ENCODE peak calls at places on chromosome 18, in seven cellular contexts. H is HCT116, Y is Panc1, L is H1, T is K562, S is HepG2, F is GM12878. Q is an unnamed sample.

GRCh38 chr18:54263904-54264336 is 5.4 kb upstream of the POLI start:
- DNase-seq in H (no peak), Y (no peak), L (no peak), T (no peak), S (peak), F (peak), Q (no peak)

GRCh38 chr18:25279133-25279532 is 72.8 kb downstream of the ZNF521 start:
- DNase-seq in H (no peak), Y (no peak), L (no peak), T (no peak), S (no peak), F (no peak), Q (no peak)

GRCh38 chr18:48896875-48897511 is 53.8 kb downstream of the SMAD7 start:
- DNase-seq in H (no peak), Y (no peak), L (no peak), T (peak), S (peak), F (peak), Q (no peak)

GRCh38 chr18:76259012-76259568 is 236.0 kb downstream of the ZNF516 start:
- DNase-seq in H (no peak), Y (no peak), L (no peak), T (no peak), S (no peak), F (no peak), Q (no peak)

GRCh38 chr18:48079885-48080284 is 149.4 kb upstream of the SMAD2 start:
- DNase-seq in H (no peak), Y (no peak), L (no peak), T (no peak), S (no peak), F (no peak), Q (no peak)

GRCh38 chr18:1296237-1296636 is 391.6 kb downstream of the ADCYAP1 start:
- DNase-seq in H (no peak), Y (no peak), L (no peak), T (no peak), S (no peak), F (no peak), Q (no peak)

GRCh38 chr18:40094441-40094840 is 1860.6 kb upstream of the PIK3C3 start:
- DNase-seq in H (no peak), Y (no peak), L (no peak), T (no peak), S (no peak), F (no peak), Q (no peak)

GRCh38 chr18:11947214-11948119 is 33.8 kb upstream of the IMPA2 start:
- DNase-seq in H (peak), Y (no peak), L (peak), T (peak), S (peak), F (peak), Q (no peak)

GRCh38 chr18:12231040-12231882 is 22.9 kb upstream of the CIDEA start:
- DNase-seq in H (no peak), Y (no peak), L (no peak), T (no peak), S (no peak), F (no peak), Q (no peak)

GRCh38 chr18:52216686-52217085 is 123.3 kb upstream of the DCC start:
- DNase-seq in H (no peak), Y (no peak), L (no peak), T (no peak), S (no peak), F (no peak), Q (no peak)

GRCh38 chr18:8368490-8369217 is 240.6 kb upstream of the RAB12 start:
- DNase-seq in H (no peak), Y (no peak), L (no peak), T (no peak), S (no peak), F (no peak), Q (no peak)

GRCh38 chr18:35131387-35132283 is 90.4 kb downstream of the MAPRE2 start:
- DNase-seq in H (no peak), Y (no peak), L (no peak), T (no peak), S (no peak), F (no peak), Q (no peak)

GRCh38 chr18:24674236-24675004 is 214.0 kb downstream of the HRH4 start:
- DNase-seq in H (no peak), Y (no peak), L (no peak), T (no peak), S (no peak), F (no peak), Q (no peak)

GRCh38 chr18:31497711-31498449 is at the start of gene DSG2:
- DNase-seq in H (no peak), Y (no peak), L (peak), T (peak), S (peak), F (no peak), Q (peak)

GRCh38 chr18:40867452-40867851 is 1087.6 kb upstream of the PIK3C3 start:
- DNase-seq in H (no peak), Y (no peak), L (no peak), T (no peak), S (no peak), F (no peak), Q (no peak)

GRCh38 chr18:25321869-25322268 is 30.1 kb downstream of the ZNF521 start:
- DNase-seq in H (no peak), Y (no peak), L (no peak), T (no peak), S (no peak), F (no peak), Q (no peak)

GRCh38 chr18:59617468-59617932 is 79.7 kb downstream of the CCBE1 start:
- DNase-seq in H (no peak), Y (no peak), L (no peak), T (no peak), S (no peak), F (no peak), Q (peak)

GRCh38 chr18:13284330-13285027 is 65.9 kb downstream of the LDLRAD4 start:
- DNase-seq in H (no peak), Y (no peak), L (no peak), T (no peak), S (no peak), F (no peak), Q (no peak)

GRCh38 chr18:58235001-58235436 is 191.0 kb downstream of the NEDD4L start:
- DNase-seq in H (no peak), Y (no peak), L (no peak), T (no peak), S (peak), F (no peak), Q (no peak)

GRCh38 chr18:65523461-65523860 is 227.4 kb upstream of the CDH7 start:
- DNase-seq in H (no peak), Y (no peak), L (peak), T (no peak), S (no peak), F (no peak), Q (no peak)

GRCh38 chr18:77132369-77133050 is at the start of gene MBP:
- DNase-seq in H (no peak), Y (no peak), L (no peak), T (no peak), S (no peak), F (no peak), Q (peak)

GRCh38 chr18:48230459-48231113 is 178.6 kb downstream of the ZBTB7C start:
- DNase-seq in H (peak), Y (no peak), L (peak), T (peak), S (peak), F (no peak), Q (peak)

GRCh38 chr18:69400253-69400975 is at the start of gene DOK6:
- DNase-seq in H (no peak), Y (no peak), L (no peak), T (no peak), S (peak), F (no peak), Q (peak)

GRCh38 chr18:68843467-68844089 is 45.7 kb downstream of the CCDC102B start:
- DNase-seq in H (no peak), Y (no peak), L (no peak), T (no peak), S (no peak), F (no peak), Q (no peak)

GRCh38 chr18:13124411-13124810 is 94.1 kb upstream of the LDLRAD4 start:
- DNase-seq in H (no peak), Y (no peak), L (no peak), T (no peak), S (no peak), F (no peak), Q (no peak)

GRCh38 chr18:3546106-3546505 is 96.1 kb downstream of the TGIF1 start:
- DNase-seq in H (no peak), Y (no peak), L (no peak), T (no peak), S (no peak), F (no peak), Q (no peak)

GRCh38 chr18:36314098-36314497 is 16.6 kb downstream of the FHOD3 start:
- DNase-seq in H (no peak), Y (no peak), L (no peak), T (no peak), S (no peak), F (no peak), Q (no peak)

GRCh38 chr18:67417864-67418523 is 98.5 kb downstream of the DSEL start:
- DNase-seq in H (no peak), Y (no peak), L (no peak), T (no peak), S (peak), F (peak), Q (no peak)

GRCh38 chr18:75123113-75123512 is 85.8 kb downstream of the PTGR3 start:
- DNase-seq in H (no peak), Y (no peak), L (no peak), T (no peak), S (no peak), F (no peak), Q (no peak)

GRCh38 chr18:50268022-50268747 is 1.9 kb upstream of the CFAP53 start:
- DNase-seq in H (no peak), Y (no peak), L (peak), T (no peak), S (no peak), F (peak), Q (peak)

GRCh38 chr18:58871514-58872490 is 7.1 kb downstream of the ZNF532 start:
- DNase-seq in H (no peak), Y (no peak), L (no peak), T (no peak), S (no peak), F (no peak), Q (no peak)

GRCh38 chr18:76923485-76924085 is 101.2 kb downstream of the ZNF236 start:
- DNase-seq in H (peak), Y (peak), L (peak), T (peak), S (peak), F (no peak), Q (peak)

GRCh38 chr18:78408623-78409022 is 571.0 kb upstream of the SALL3 start:
- DNase-seq in H (no peak), Y (no peak), L (no peak), T (no peak), S (no peak), F (no peak), Q (no peak)

GRCh38 chr18:78407456-78407823 is 572.2 kb upstream of the SALL3 start:
- DNase-seq in H (no peak), Y (no peak), L (no peak), T (no peak), S (no peak), F (no peak), Q (no peak)

GRCh38 chr18:78410094-78410786 is 569.4 kb upstream of the SALL3 start:
- DNase-seq in H (no peak), Y (no peak), L (no peak), T (no peak), S (no peak), F (no peak), Q (no peak)

GRCh38 chr18:78405763-78406162 is 573.9 kb upstream of the SALL3 start:
- DNase-seq in H (no peak), Y (no peak), L (no peak), T (no peak), S (no peak), F (no peak), Q (no peak)

DNA sequence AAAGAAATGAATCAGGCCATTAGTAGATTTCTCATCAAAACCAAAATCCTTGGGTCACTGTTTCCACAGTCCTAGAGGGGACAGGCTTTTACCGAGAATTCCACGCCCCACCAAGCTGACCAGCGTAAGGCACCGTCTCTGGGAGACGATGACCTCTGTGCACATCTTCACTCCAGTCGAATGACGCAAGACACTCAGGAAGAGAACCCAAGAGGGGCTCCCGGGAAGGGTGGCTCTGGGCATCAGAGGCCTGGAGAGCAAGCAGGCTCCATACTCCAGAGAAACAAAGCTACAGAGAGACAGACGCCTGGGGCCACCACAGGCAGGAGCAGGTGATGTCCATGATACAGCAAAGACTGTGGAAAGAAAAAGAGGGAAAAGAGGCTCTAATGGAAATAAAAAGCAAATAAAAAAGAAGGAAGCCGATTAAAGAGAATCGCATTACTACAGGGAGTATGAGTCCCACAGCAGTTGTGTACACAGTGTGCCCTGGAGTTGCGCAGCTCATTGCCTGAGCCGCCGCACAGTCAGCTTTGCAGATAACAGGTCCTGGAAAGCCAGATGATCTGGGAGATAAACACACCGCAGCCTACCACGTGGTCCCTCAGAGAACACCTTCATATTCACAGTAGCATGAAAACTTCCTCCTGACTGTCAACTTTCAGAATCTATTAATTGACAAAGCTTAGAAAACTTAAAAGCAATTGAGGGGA is 572.7 kb upstream of the SALL3 start:
- DNase-seq in H (no peak), Y (no peak), L (no peak), T (no peak), S (no peak), F (no peak), Q (no peak)
- TF ChIP-seq SIN3A in H (no peak), Y (no peak), L (no peak), T (no peak), S (no peak), F (no peak), Q (no peak)

GRCh38 chr18:56902653-56903052 is 244.2 kb upstream of the BOD1L2 start:
- DNase-seq in H (no peak), Y (no peak), L (no peak), T (no peak), S (no peak), F (no peak), Q (no peak)
- TF ChIP-seq SIN3A in H (no peak), Y (no peak), L (no peak), T (no peak), S (no peak), F (no peak), Q (no peak)

DNA sequence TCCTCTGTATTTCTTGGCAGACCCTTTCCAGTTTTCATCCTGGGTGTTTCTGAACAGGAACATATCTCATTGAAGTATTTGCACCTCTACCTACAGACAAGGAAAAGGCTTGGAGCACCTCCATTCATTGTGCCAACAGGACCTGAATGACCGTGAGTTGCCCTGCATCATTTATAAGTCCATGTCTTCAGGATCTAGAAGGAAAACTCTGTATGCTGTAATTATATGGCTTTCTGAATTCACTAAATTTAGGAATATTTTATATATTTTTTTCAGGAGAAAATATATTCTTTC is 402.3 kb upstream of the SLC14A2 start:
- DNase-seq in H (no peak), Y (no peak), L (no peak), T (no peak), S (no peak), F (no peak), Q (no peak)
- TF ChIP-seq SIN3A in H (no peak), Y (no peak), L (no peak), T (no peak), S (no peak), F (no peak), Q (no peak)

GRCh38 chr18:55489742-55490055 is 98.3 kb downstream of the TCF4 start:
- DNase-seq in H (no peak), Y (no peak), L (no peak), T (no peak), S (no peak), F (peak), Q (peak)
- TF ChIP-seq SIN3A in H (no peak), Y (no peak), L (no peak), T (no peak), S (no peak), F (no peak), Q (no peak)

GRCh38 chr18:63177259-63177658 is 142.3 kb downstream of the BCL2 start:
- DNase-seq in H (no peak), Y (no peak), L (no peak), T (no peak), S (no peak), F (no peak), Q (no peak)

GRCh38 chr18:63178526-63178880 is 141.1 kb downstream of the BCL2 start:
- DNase-seq in H (no peak), Y (no peak), L (no peak), T (no peak), S (no peak), F (no peak), Q (no peak)

GRCh38 chr18:63180333-63180732 is 139.2 kb downstream of the BCL2 start:
- DNase-seq in H (no peak), Y (no peak), L (no peak), T (no peak), S (no peak), F (no peak), Q (no peak)

GRCh38 chr18:63179422-63179821 is 140.1 kb downstream of the BCL2 start:
- DNase-seq in H (no peak), Y (no peak), L (no peak), T (no peak), S (no peak), F (no peak), Q (no peak)

GRCh38 chr18:63177822-63178525 is 141.6 kb downstream of the BCL2 start:
- DNase-seq in H (no peak), Y (no peak), L (no peak), T (no peak), S (no peak), F (no peak), Q (no peak)
- TF ChIP-seq SIN3A in H (no peak), Y (no peak), L (no peak), T (no peak), S (no peak), F (no peak), Q (no peak)

DNA sequence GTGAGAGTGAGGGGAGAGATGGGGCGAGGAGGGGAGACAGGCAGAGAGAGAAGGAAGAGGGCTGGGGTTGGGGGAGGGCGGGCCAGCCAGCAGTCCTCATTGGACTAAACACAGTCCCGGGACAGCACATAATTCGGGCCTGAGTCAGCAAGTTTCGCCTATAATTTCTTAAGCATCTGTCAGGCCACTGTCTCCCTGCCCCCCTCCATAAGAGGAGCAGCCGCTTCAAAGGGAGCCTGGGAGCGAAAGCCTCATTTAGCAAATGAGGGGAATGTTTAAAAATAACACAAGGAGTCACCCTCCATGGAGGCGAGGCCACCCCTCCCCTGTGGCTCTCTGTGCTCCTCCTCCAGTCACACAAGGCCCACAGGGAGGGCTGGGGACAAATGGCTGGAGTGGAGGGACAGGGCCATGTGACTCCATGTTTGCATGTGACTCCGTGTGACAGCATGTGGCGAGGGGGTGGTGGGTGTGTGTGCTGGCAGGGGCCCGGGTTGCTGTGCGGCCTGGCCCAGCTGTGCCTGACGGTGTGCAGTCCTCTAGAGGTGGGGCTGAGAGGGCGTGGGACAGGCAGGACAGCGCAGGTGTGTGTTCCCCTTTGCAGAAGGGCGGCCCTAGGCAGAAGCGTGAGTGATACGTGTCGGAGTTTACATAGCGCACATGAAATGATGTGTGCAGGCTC is 162.4 kb downstream of the CELF4 start:
- DNase-seq in H (no peak), Y (no peak), L (no peak), T (no peak), S (no peak), F (no peak), Q (no peak)
- TF ChIP-seq SIN3A in H (no peak), Y (no peak), L (no peak), T (no peak), S (no peak), F (no peak), Q (no peak)

GRCh38 chr18:29523371-29523770 is 1346.4 kb upstream of the CDH2 start:
- DNase-seq in H (no peak), Y (no peak), L (no peak), T (no peak), S (no peak), F (no peak), Q (no peak)
- TF ChIP-seq SIN3A in H (no peak), Y (no peak), L (no peak), T (no peak), S (no peak), F (no peak), Q (no peak)

GRCh38 chr18:10141559-10141958 is 227.7 kb downstream of the VAPA start:
- DNase-seq in H (no peak), Y (no peak), L (no peak), T (no peak), S (no peak), F (no peak), Q (no peak)
- TF ChIP-seq SIN3A in H (no peak), Y (no peak), L (no peak), T (no peak), S (no peak), F (no peak), Q (no peak)